ENCODE peak calls at places on chromosome 17, in four cellular contexts. K is posterior cingulate gyrus, T is nucleus accumbens, Y is Kasumi-1. S is an unnamed sample.

GRCh38 chr17:62307196-62307595 is 73.2 kb upstream of the EFCAB3 start:
- DNase-seq in K (no peak), T (no peak), Y (no peak), S (no peak)

GRCh38 chr17:32486701-32487459 is at the start of gene CDK5R1:
- DNase-seq in K (peak; percentile 68), T (no peak), Y (peak; percentile 51), S (peak; percentile 58)

GRCh38 chr17:49450735-49451134 is 36.1 kb upstream of the PHB1 start:
- DNase-seq in K (no peak), T (no peak), Y (peak; percentile 62), S (peak; percentile 39)

GRCh38 chr17:80364091-80364691 is 50.8 kb upstream of the ENDOV start:
- DNase-seq in K (no peak), T (no peak), Y (peak; percentile 61), S (no peak)

GRCh38 chr17:52383493-52384100 is 225.1 kb upstream of the CA10 start:
- DNase-seq in K (peak; percentile 27), T (peak; percentile 17), Y (peak; percentile 88), S (no peak)

GRCh38 chr17:43428524-43428923 is 29.7 kb downstream of the ARL4D start:
- DNase-seq in K (no peak), T (no peak), Y (no peak), S (no peak)

GRCh38 chr17:65587602-65588193 is 26.2 kb upstream of the AXIN2 start:
- DNase-seq in K (no peak), T (no peak), Y (no peak), S (peak; percentile 31)

GRCh38 chr17:47279062-47279801 is 25.6 kb downstream of the ITGB3 start:
- DNase-seq in K (no peak), T (no peak), Y (peak; percentile 42), S (peak; percentile 99)

GRCh38 chr17:17666111-17666714 is 15.0 kb upstream of the RAI1 start:
- DNase-seq in K (no peak), T (no peak), Y (no peak), S (peak; percentile 73)

GRCh38 chr17:33506889-33507650 is 214.0 kb upstream of the ASIC2 start:
- DNase-seq in K (no peak), T (no peak), Y (no peak), S (no peak)

GRCh38 chr17:80885922-80886582 is 105.6 kb upstream of the CHMP6 start:
- DNase-seq in K (no peak), T (no peak), Y (no peak), S (no peak)

GRCh38 chr17:58310511-58311428 is 17.8 kb downstream of the TSPOAP1 start:
- DNase-seq in K (no peak), T (no peak), Y (no peak), S (no peak)

GRCh38 chr17:64110436-64111152 is 19.4 kb downstream of the ERN1 start:
- DNase-seq in K (no peak), T (no peak), Y (no peak), S (no peak)

GRCh38 chr17:4498461-4499397 is at the start of gene SPNS2:
- DNase-seq in K (peak; percentile 78), T (peak; percentile 58), Y (peak; percentile 9), S (peak; percentile 25)

GRCh38 chr17:16936536-16937310 is 35.2 kb downstream of the TNFRSF13B start:
- DNase-seq in K (no peak), T (no peak), Y (no peak), S (no peak)

S was measured in AG10803.